ENCODE peak calls at places on chromosome 4, in five cellular contexts. X, U, Q, Z and T are unnamed samples.

GRCh38 chr4:106914223-106914622 is 121.9 kb downstream of the DKK2 start:
- DNase-seq in X (no peak), Z (peak; percentile 35), U (no peak), Q (no peak), T (no peak)

GRCh38 chr4:145279122-145279960 is 99.0 kb upstream of the OTUD4 start:
- DNase-seq in X (no peak), Q (no peak), Z (peak; percentile 55), U (no peak), T (no peak)

GRCh38 chr4:71026086-71026485 is 32.6 kb downstream of the DCK start:
- DNase-seq in U (no peak), X (no peak), Q (no peak), Z (peak; percentile 23), T (no peak)

GRCh38 chr4:1111259-1111809 is 2.0 kb downstream of the RNF212 start:
- DNase-seq in U (no peak), X (no peak), Z (no peak), Q (no peak), T (no peak)

GRCh38 chr4:2290488-2290887 is 28.6 kb upstream of the MXD4 start:
- DNase-seq in U (no peak), X (no peak), Z (no peak), Q (no peak), T (no peak)

GRCh38 chr4:29082684-29083083 is 1637.5 kb upstream of the PCDH7 start:
- DNase-seq in U (no peak), X (no peak), Z (no peak), Q (no peak), T (no peak)

GRCh38 chr4:3387943-3388348 is 53.8 kb upstream of the HGFAC start:
- DNase-seq in X (no peak), Q (no peak), U (no peak), Z (no peak), T (no peak)

GRCh38 chr4:22474636-22475310 is 41.1 kb downstream of the ADGRA3 start:
- DNase-seq in Z (no peak), X (no peak), U (no peak), Q (no peak), T (no peak)

GRCh38 chr4:133584714-133585113 is 435.6 kb downstream of the PCDH10 start:
- DNase-seq in X (no peak), U (peak; percentile 66), Z (no peak), Q (no peak), T (no peak)

GRCh38 chr4:86506591-86506990 is 87.5 kb upstream of the PTPN13 start:
- DNase-seq in Q (no peak), X (peak; percentile 6), U (peak; percentile 20), Z (no peak), T (no peak)

GRCh38 chr4:151294833-151295496 is 18.0 kb downstream of the PRSS48 start:
- DNase-seq in U (no peak), Z (no peak), Q (no peak), X (no peak), T (no peak)

GRCh38 chr4:55446578-55446922 is 50.8 kb downstream of the TMEM165 start:
- DNase-seq in Z (no peak), X (no peak), Q (no peak), U (no peak), T (no peak)

GRCh38 chr4:150280081-150280950 is 202.1 kb downstream of the DCLK2 start:
- DNase-seq in Z (peak; percentile 52), X (no peak), Q (no peak), U (no peak), T (no peak)

GRCh38 chr4:56186808-56187523 is 200.3 kb downstream of the AASDH start:
- DNase-seq in Q (no peak), Z (no peak), U (peak; percentile 23), X (peak; percentile 35), T (no peak)

GRCh38 chr4:39706829-39707511 is 9.0 kb downstream of the UBE2K start:
- DNase-seq in U (peak; percentile 52), Q (no peak), Z (no peak), X (no peak), T (no peak)

GRCh38 chr4:19774690-19775256 is 476.9 kb upstream of the SLIT2 start:
- DNase-seq in X (no peak), Q (no peak), U (no peak), Z (no peak), T (no peak)